ENCODE peak calls at places on chromosomes 6 and 20, in seven cellular contexts. C, H, N, L, D, P and A are unnamed samples.
A peak's percentile ranks its signal among the peaks of the same experiment; 100 is the strongest.

GRCh38 chr20:47241345-47241781 is 115.1 kb downstream of the ZMYND8 start:
- DNase-seq in C (no peak), H (no peak), N (no peak), L (no peak), D (no peak), P (no peak), A (no peak)

GRCh38 chr6:160088069-160088773 is 33.4 kb upstream of the SLC22A1 start:
- DNase-seq in C (peak; percentile 80), H (peak; percentile 57), N (peak; percentile 52), L (peak; percentile 94), D (peak; percentile 78), P (peak; percentile 83), A (peak; percentile 66)

GRCh38 chr6:134602123-134602522 is 284.2 kb upstream of the SGK1 start:
- DNase-seq in C (no peak), H (no peak), N (no peak), L (no peak), D (no peak), P (no peak), A (no peak)

GRCh38 chr6:110662468-110663211 is 152.6 kb downstream of the CDK19 start:
- DNase-seq in C (no peak), H (no peak), N (no peak), L (no peak), D (no peak), P (no peak), A (no peak)

GRCh38 chr20:6395695-6396094 is 272.9 kb upstream of the FERMT1 start:
- DNase-seq in C (no peak), H (no peak), N (no peak), L (no peak), D (no peak), P (no peak), A (no peak)

GRCh38 chr6:137497722-137498463 is 3.7 kb upstream of the OLIG3 start:
- DNase-seq in C (no peak), H (no peak), N (no peak), L (peak; percentile 81), D (no peak), P (no peak), A (no peak)

GRCh38 chr6:129015721-129016120 is 132.8 kb downstream of the LAMA2 start:
- DNase-seq in C (no peak), H (no peak), N (no peak), L (no peak), D (no peak), P (no peak), A (no peak)

GRCh38 chr20:62394248-62395245 is 7.6 kb downstream of the RPS21 start:
- DNase-seq in C (no peak), H (no peak), N (no peak), L (no peak), D (no peak), P (no peak), A (no peak)

GRCh38 chr6:86122086-86122485 is 479.4 kb upstream of the SYNCRIP start:
- DNase-seq in C (no peak), H (no peak), N (no peak), L (no peak), D (no peak), P (no peak), A (no peak)

GRCh38 chr6:5461365-5461764 is 200.1 kb downstream of the FARS2 start:
- DNase-seq in C (no peak), H (no peak), N (no peak), L (no peak), D (no peak), P (no peak), A (no peak)

GRCh38 chr6:1841131-1841530 is 231.4 kb downstream of the FOXC1 start:
- DNase-seq in C (no peak), H (no peak), N (no peak), L (no peak), D (no peak), P (no peak), A (no peak)

GRCh38 chr6:169288591-169288990 is 34.9 kb upstream of the THBS2 start:
- DNase-seq in C (no peak), H (no peak), N (no peak), L (peak; percentile 82), D (no peak), P (peak; percentile 40), A (no peak)

GRCh38 chr20:54208492-54209044 is 681 bp downstream of the PFDN4 start:
- DNase-seq in C (peak; percentile 9), H (no peak), N (no peak), L (peak; percentile 87), D (peak; percentile 53), P (no peak), A (no peak)

GRCh38 chr6:116210316-116210715 is 43.6 kb downstream of the TSPYL4 start:
- DNase-seq in C (no peak), H (no peak), N (no peak), L (no peak), D (no peak), P (no peak), A (no peak)

GRCh38 chr6:157885211-157885788 is 62.3 kb downstream of the SNX9 start:
- DNase-seq in C (no peak), H (no peak), N (no peak), L (peak; percentile 70), D (no peak), P (no peak), A (no peak)

GRCh38 chr20:45508068-45508886 is 7.1 kb downstream of the SPINT3 start:
- DNase-seq in C (no peak), H (no peak), N (no peak), L (no peak), D (no peak), P (no peak), A (no peak)

GRCh38 chr20:973785-974194 is 28.3 kb downstream of the RSPO4 start:
- DNase-seq in C (peak; percentile 66), H (no peak), N (no peak), L (no peak), D (peak; percentile 23), P (peak; percentile 29), A (no peak)

GRCh38 chr6:43196337-43196736 is 14.3 kb downstream of the CUL9 start:
- DNase-seq in C (no peak), H (no peak), N (no peak), L (no peak), D (no peak), P (no peak), A (no peak)

GRCh38 chr20:61731363-61732181 is 334.1 kb downstream of the TAF4 start:
- DNase-seq in C (peak; percentile 31), H (no peak), N (no peak), L (no peak), D (no peak), P (no peak), A (no peak)

GRCh38 chr6:143999406-143999805 is 8.7 kb downstream of the PLAGL1 start:
- DNase-seq in C (no peak), H (no peak), N (no peak), L (no peak), D (no peak), P (peak; percentile 68), A (no peak)

GRCh38 chr6:10180138-10181074 is 234.5 kb downstream of the TFAP2A start:
- DNase-seq in C (no peak), H (no peak), N (no peak), L (no peak), D (no peak), P (no peak), A (peak; percentile 77)

GRCh38 chr6:106520711-106521367 is 108.5 kb downstream of the RTN4IP1 start:
- DNase-seq in C (no peak), H (no peak), N (no peak), L (no peak), D (no peak), P (peak; percentile 24), A (no peak)

GRCh38 chr6:31792741-31793140 is 2.8 kb downstream of the VARS1 start:
- DNase-seq in C (peak; percentile 27), H (no peak), N (no peak), L (no peak), D (no peak), P (peak; percentile 69), A (no peak)

GRCh38 chr6:10511477-10511876 is 9.7 kb upstream of the GCNT2 start:
- DNase-seq in C (no peak), H (no peak), N (no peak), L (no peak), D (no peak), P (no peak), A (no peak)

GRCh38 chr20:37624963-37625362 is 68.9 kb upstream of the CTNNBL1 start:
- DNase-seq in C (no peak), H (no peak), N (no peak), L (no peak), D (no peak), P (no peak), A (no peak)

GRCh38 chr6:124962617-124963415 is 579 bp downstream of the RNF217 start:
- DNase-seq in C (peak; percentile 18), H (no peak), N (peak; percentile 43), L (no peak), D (peak; percentile 68), P (peak; percentile 40), A (peak; percentile 80)

GRCh38 chr6:34947561-34947960 is 58.5 kb downstream of the ANKS1A start:
- DNase-seq in C (no peak), H (no peak), N (no peak), L (no peak), D (no peak), P (no peak), A (no peak)

GRCh38 chr6:55704421-55704820 is 125.4 kb upstream of the HMGCLL1 start:
- DNase-seq in C (no peak), H (no peak), N (no peak), L (no peak), D (no peak), P (no peak), A (no peak)

GRCh38 chr20:61520761-61521460 is 268.9 kb downstream of the CDH4 start:
- DNase-seq in C (no peak), H (no peak), N (no peak), L (no peak), D (no peak), P (no peak), A (no peak)

GRCh38 chr6:165183496-165184140 is 125.8 kb downstream of the C6orf118 start:
- DNase-seq in C (no peak), H (no peak), N (no peak), L (no peak), D (no peak), P (no peak), A (no peak)
- TF ChIP-seq POLR2A in C (no peak), H (no peak), N (no peak), L (no peak), D (no peak), P (no peak), A (no peak)

GRCh38 chr20:3406481-3407425 is 716 bp downstream of the DNAAF9 start:
- DNase-seq in C (peak; percentile 64), H (no peak), N (peak; percentile 22), L (no peak), D (peak; percentile 54), P (peak; percentile 43), A (peak; percentile 55)
- H3K27ac ChIP-seq in C (peak overlapping the region; percentile 94), H (peak overlapping the region; percentile 97), N (peak overlapping the region; percentile 94), L (peak overlapping the region; percentile 97), D (peak overlapping the region; percentile 95), P (peak overlapping the region; percentile 92), A (peak overlapping the region; percentile 62)

DNA sequence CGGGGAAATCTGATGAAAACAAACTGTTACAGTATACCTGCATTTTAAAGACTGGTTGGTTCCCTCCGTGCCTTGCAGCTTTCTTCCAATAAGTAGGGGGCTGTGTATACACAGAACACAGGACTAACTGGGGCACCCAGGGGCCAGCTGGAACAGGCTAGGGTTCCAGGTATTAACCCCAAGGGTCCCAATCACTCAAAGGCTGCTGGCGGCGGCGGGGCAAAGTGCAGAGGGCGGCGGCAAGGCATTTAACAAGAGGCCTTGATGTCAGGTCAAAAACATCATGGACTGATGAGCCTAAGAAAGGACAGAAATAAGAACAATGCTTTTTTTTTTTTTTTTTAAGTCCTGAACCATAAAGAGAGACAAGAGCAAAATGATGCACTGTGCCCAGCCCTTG is 2.5 kb downstream of the PMEPA1 start:
- DNase-seq in C (no peak), H (no peak), N (no peak), L (no peak), D (no peak), P (no peak), A (no peak)
- H3K4me1 ChIP-seq in C (peaks cover 64% of the 10 kb centered on the region), H (peaks cover 85% of the 10 kb centered on the region), N (peaks cover 51% of the 10 kb centered on the region), L (peaks cover 22% of the 10 kb centered on the region), D (peaks cover 8% of the 10 kb centered on the region), P (no peaks in the 10 kb centered on the region), A (no peaks in the 10 kb centered on the region)

GRCh38 chr20:63531686-63532448 is 5.3 kb downstream of the PTK6 start:
- DNase-seq in C (no peak), H (no peak), N (no peak), L (no peak), D (no peak), P (no peak), A (no peak)
- TF ChIP-seq POLR2A in C (peak; percentile 11), H (no peak), N (no peak), L (no peak), D (no peak), P (no peak), A (no peak)